ENCODE peak calls at places on chromosome 12, in six cellular contexts. E is A549, O is HepG2, D is K562, P is GM12878, A is SK-N-SH. S is an unnamed sample.

GRCh38 chr12:19482551-19483109 is 43.3 kb downstream of the AEBP2 start:
- DNase-seq in E (no peak), O (no peak), D (peak), P (peak), A (peak), S (no peak)

GRCh38 chr12:131830335-131831020 is 2.3 kb downstream of the MMP17 start:
- DNase-seq in E (peak), O (peak), D (peak), P (no peak), A (peak), S (peak)

GRCh38 chr12:48198619-48198973 is 4.5 kb downstream of the OR10AD1 start:
- DNase-seq in E (no peak), O (no peak), D (peak), P (no peak), A (peak), S (no peak)

GRCh38 chr12:114412307-114412706 is 6.4 kb upstream of the TBX5 start:
- DNase-seq in E (no peak), O (no peak), D (no peak), P (no peak), A (no peak), S (no peak)

GRCh38 chr12:96099986-96100385 is 64.6 kb upstream of the LTA4H start:
- DNase-seq in E (no peak), O (no peak), D (no peak), P (no peak), A (no peak), S (no peak)

GRCh38 chr12:24133385-24133784 is 183.9 kb upstream of the SOX5 start:
- DNase-seq in E (no peak), O (peak), D (no peak), P (peak), A (no peak), S (no peak)

GRCh38 chr12:114697741-114698565 is 14.0 kb upstream of the TBX3 start:
- DNase-seq in E (no peak), O (no peak), D (no peak), P (no peak), A (no peak), S (no peak)

GRCh38 chr12:118358008-118358359 is 14.7 kb downstream of the TAOK3 start:
- DNase-seq in E (no peak), O (no peak), D (no peak), P (no peak), A (no peak), S (no peak)

GRCh38 chr12:11561416-11561815 is 88.1 kb upstream of the ETV6 start:
- DNase-seq in E (no peak), O (no peak), D (no peak), P (no peak), A (no peak), S (no peak)

GRCh38 chr12:59149995-59150642 is 229.8 kb upstream of the LRIG3 start:
- DNase-seq in E (peak), O (peak), D (peak), P (peak), A (peak), S (peak)

GRCh38 chr12:56522486-56523193 is 1.0 kb downstream of the RBMS2 start:
- DNase-seq in E (peak), O (no peak), D (peak), P (no peak), A (peak), S (peak)

GRCh38 chr12:108955225-108955835 is 65.5 kb downstream of the SVOP start:
- DNase-seq in E (no peak), O (peak), D (no peak), P (no peak), A (peak), S (no peak)

GRCh38 chr12:52032431-52032796 is 18.8 kb upstream of the NR4A1 start:
- DNase-seq in E (no peak), O (no peak), D (no peak), P (no peak), A (no peak), S (peak)

GRCh38 chr12:51188359-51189051 is 15.6 kb upstream of the TFCP2 start:
- DNase-seq in E (no peak), O (no peak), D (peak), P (peak), A (peak), S (no peak)

GRCh38 chr12:102421801-102422583 is 58.4 kb downstream of the IGF1 start:
- DNase-seq in E (no peak), O (no peak), D (no peak), P (no peak), A (no peak), S (peak)

GRCh38 chr12:21643758-21644157 is 13.9 kb downstream of the LDHB start:
- DNase-seq in E (no peak), O (no peak), D (no peak), P (no peak), A (no peak), S (no peak)

GRCh38 chr12:40312982-40313576 is 88.3 kb downstream of the LRRK2 start:
- DNase-seq in E (peak), O (peak), D (no peak), P (no peak), A (peak), S (peak)
- TF ChIP-seq RFX5 in E (no peak), O (no peak), D (no peak), P (no peak), A (no peak), S (no peak)

DNA sequence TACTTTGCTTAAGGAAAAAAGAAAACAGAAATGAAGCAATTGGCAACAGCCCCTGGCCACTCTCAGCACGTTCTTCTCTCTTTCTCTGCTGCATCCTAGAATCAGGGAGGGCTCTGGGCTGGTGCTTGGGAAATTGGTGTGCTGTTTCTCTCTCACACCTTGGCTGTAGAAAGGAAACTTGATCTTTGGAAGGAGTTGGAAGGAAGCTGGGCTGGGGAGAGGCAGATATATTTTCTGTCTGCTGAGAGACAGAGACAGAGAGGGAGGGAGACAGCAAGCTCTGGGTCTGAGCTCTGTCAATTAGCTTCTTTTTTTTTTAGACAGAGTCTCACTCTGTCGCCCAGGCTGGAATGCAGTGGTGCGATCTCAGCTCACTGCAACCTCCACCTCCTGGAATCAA is 27.3 kb downstream of the NOS1 start:
- DNase-seq in E (no peak), O (no peak), D (no peak), P (no peak), A (no peak), S (no peak)
- H3K27ac ChIP-seq in E (no peak), O (no peak), D (no peak), P (no peak), A (no peak), S (no peak)

GRCh38 chr12:130752692-130753230 is 36.7 kb upstream of the RIMBP2 start:
- DNase-seq in E (no peak), O (no peak), D (no peak), P (no peak), A (peak), S (no peak)

GRCh38 chr12:130748786-130749185 is 32.7 kb upstream of the RIMBP2 start:
- DNase-seq in E (no peak), O (no peak), D (no peak), P (no peak), A (no peak), S (no peak)

GRCh38 chr12:130754234-130755001 is 38.3 kb upstream of the RIMBP2 start:
- DNase-seq in E (no peak), O (no peak), D (peak), P (no peak), A (no peak), S (no peak)
- TF ChIP-seq RFX5 in E (no peak), O (no peak), D (no peak), P (no peak), A (no peak), S (no peak)

DNA sequence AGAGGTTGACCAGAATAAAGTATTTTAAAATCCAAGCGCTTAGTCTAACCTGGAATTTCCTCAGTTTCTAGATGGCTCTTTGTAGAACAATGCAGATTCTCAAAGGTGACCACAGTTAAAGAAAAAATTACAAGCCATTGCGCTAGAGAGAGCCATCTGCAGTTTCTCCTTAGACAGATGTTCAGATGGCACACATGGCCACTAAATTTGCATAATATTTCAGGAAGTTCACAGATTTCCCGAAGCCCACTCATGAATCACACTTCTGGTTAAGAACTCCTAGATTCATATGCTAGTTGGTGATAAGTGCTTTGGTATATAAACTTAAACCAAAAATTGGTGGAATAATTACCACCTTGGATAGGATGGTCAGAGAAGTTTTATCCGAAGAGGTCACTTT is 752 bp downstream of the AKAP3 start:
- DNase-seq in E (no peak), O (no peak), D (no peak), P (no peak), A (no peak), S (no peak)
- H3K27ac ChIP-seq in E (peak), O (peak), D (peak), P (peak), A (no peak), S (peak)

GRCh38 chr12:129696405-129696804 is 207.4 kb downstream of the TMEM132D start:
- DNase-seq in E (no peak), O (no peak), D (no peak), P (no peak), A (no peak), S (no peak)
- TF ChIP-seq RFX5 in E (no peak), O (no peak), D (no peak), P (no peak), A (no peak), S (no peak)

DNA sequence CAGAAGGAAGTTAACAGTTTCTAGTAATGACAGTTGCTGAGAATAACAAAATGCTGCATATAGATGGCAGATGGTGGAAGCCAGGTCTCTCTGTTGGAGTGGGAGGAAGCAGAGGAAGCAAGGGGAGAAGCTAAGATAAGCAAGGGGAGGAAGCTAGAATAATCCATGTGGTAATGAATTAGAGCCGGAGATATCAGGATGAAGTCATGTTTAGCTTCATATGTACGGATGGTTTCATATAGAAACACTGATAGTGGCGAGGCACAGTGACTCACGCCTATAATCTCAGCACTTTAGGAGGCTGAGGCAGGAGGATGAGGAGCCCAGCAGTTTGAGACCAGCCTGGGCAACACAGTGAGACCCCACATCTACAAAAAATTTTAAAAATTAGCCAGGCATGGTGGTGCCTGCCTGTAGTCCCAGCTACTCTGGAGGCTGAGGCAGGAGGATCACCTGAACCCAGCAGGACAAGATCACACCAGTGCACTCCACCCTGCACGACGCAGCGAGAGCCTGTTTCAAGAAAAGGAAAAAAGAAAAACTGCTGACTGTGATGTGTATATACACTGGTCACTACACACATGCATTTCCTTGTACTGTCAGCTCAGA is 49.2 kb downstream of the ANAPC7 start:
- DNase-seq in E (no peak), O (no peak), D (peak), P (no peak), A (no peak), S (peak)
- H3K27ac ChIP-seq in E (no peak), O (no peak), D (peak), P (no peak), A (no peak), S (no peak)

GRCh38 chr12:104662908-104663307 is 206.2 kb downstream of the CHST11 start:
- DNase-seq in E (no peak), O (no peak), D (no peak), P (no peak), A (no peak), S (no peak)

GRCh38 chr12:104665296-104665695 is 208.5 kb downstream of the CHST11 start:
- DNase-seq in E (no peak), O (no peak), D (no peak), P (no peak), A (no peak), S (no peak)

GRCh38 chr12:104664368-104664767 is 207.6 kb downstream of the CHST11 start:
- DNase-seq in E (no peak), O (no peak), D (no peak), P (no peak), A (no peak), S (no peak)

GRCh38 chr12:104659058-104659457 is 202.3 kb downstream of the CHST11 start:
- DNase-seq in E (no peak), O (no peak), D (no peak), P (no peak), A (no peak), S (no peak)

DNA sequence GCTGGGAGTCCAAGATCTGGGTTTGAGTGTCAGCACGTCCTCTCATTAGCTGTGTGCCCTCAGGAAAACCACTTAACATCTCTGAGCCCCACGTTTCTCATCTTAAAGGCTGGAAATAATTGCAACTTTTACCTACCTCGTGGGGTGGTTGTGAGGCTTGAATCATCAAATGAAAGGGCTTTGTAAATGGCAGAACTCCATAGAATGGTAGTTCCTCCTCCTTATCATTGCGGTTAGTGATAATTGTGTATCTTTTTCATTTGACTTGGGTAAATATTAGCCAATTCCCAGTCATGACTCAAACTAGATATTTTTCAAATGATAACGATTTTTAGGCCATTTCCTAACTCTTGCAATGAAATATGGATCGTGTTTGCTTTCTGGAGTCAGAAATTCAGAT is 205.5 kb downstream of the CHST11 start:
- DNase-seq in E (no peak), O (no peak), D (no peak), P (no peak), A (no peak), S (peak)
- TF ChIP-seq RFX5 in E (no peak), O (no peak), D (no peak), P (no peak), A (no peak), S (no peak)

GRCh38 chr12:34349673-34349961 is 327.3 kb downstream of the ALG10 start:
- DNase-seq in E (no peak), O (no peak), D (no peak), P (no peak), A (no peak), S (no peak)
- H3K27ac ChIP-seq in E (peak), O (no peak), D (peak), P (no peak), A (no peak), S (no peak)

DNA sequence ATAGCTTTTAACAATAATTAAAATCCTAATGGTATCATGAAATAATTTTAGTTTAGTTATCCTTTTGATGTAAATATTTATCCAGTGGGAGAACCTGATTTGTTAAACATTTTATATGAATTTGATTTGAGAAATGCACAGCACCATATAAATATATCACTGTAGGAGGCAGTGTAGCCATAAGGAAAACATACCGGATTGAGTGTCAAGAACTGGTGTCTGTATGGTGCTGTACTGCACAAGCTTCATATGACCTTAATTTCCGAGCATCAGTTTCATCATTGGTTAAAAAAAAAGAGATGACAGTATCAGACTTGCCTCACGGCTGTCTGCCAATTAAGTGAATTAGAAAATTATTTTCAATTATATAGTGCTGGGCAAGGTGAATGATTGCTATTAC is 72.0 kb downstream of the TMTC2 start:
- DNase-seq in E (no peak), O (no peak), D (no peak), P (no peak), A (peak), S (no peak)
- TF ChIP-seq RFX5 in E (no peak), O (no peak), D (no peak), P (no peak), A (no peak), S (no peak)

GRCh38 chr12:94587266-94588241 is 62.8 kb downstream of the TMCC3 start:
- DNase-seq in E (no peak), O (no peak), D (no peak), P (no peak), A (no peak), S (no peak)

GRCh38 chr12:94588271-94588785 is 62.0 kb downstream of the TMCC3 start:
- DNase-seq in E (no peak), O (no peak), D (no peak), P (no peak), A (no peak), S (no peak)

GRCh38 chr12:94585624-94586023 is 64.7 kb downstream of the TMCC3 start:
- DNase-seq in E (no peak), O (no peak), D (no peak), P (no peak), A (no peak), S (no peak)

GRCh38 chr12:94584370-94584769 is 66.0 kb downstream of the TMCC3 start:
- DNase-seq in E (no peak), O (no peak), D (no peak), P (no peak), A (no peak), S (no peak)

GRCh38 chr12:94586589-94587259 is 63.6 kb downstream of the TMCC3 start:
- DNase-seq in E (no peak), O (no peak), D (no peak), P (no peak), A (no peak), S (no peak)
- H3K27ac ChIP-seq in E (no peak), O (no peak), D (no peak), P (no peak), A (no peak), S (no peak)